ENCODE peak calls at places on chromosomes 3 and 15, in seven cellular contexts. N is cardiac muscle cell, Y is transverse colon, K is psoas muscle, F is AG04450, E is PC-3, Z is neural progenitor cell. J is an unnamed sample.

GRCh38 chr15:99755692-99756409 is 22.6 kb upstream of the LYSMD4 start:
- DNase-seq in K (peak), N (peak), F (peak), Z (peak), E (peak), Y (peak), J (no peak)

GRCh38 chr3:49699281-49699723 is 9.9 kb downstream of the RNF123 start:
- DNase-seq in F (no peak), K (no peak), Z (no peak), N (no peak), Y (no peak), E (no peak), J (no peak)

GRCh38 chr3:141746962-141747361 is 8.9 kb downstream of the RNF7 start:
- DNase-seq in N (no peak), Z (no peak), Y (no peak), F (no peak), K (no peak), E (no peak), J (no peak)

GRCh38 chr3:178439504-178439903 is 96.7 kb upstream of the KCNMB2 start:
- DNase-seq in N (peak), K (no peak), E (peak), Z (peak), Y (no peak), F (peak), J (no peak)

GRCh38 chr3:110881069-110881468 is 190.5 kb upstream of the NECTIN3 start:
- DNase-seq in Y (peak), N (peak), Z (peak), K (no peak), E (peak), F (peak), J (peak)

GRCh38 chr15:85316244-85316934 is 64.0 kb upstream of the AKAP13 start:
- DNase-seq in N (no peak), Y (no peak), E (peak), K (no peak), Z (peak), F (no peak), J (no peak)

GRCh38 chr15:58520464-58520863 is 88.7 kb downstream of the LIPC start:
- DNase-seq in E (no peak), Z (no peak), F (no peak), N (no peak), K (no peak), Y (no peak), J (no peak)

GRCh38 chr3:62922326-62922725 is 47.1 kb upstream of the CADPS start:
- DNase-seq in K (no peak), F (no peak), Y (no peak), E (peak), N (peak), Z (no peak), J (no peak)

GRCh38 chr15:72271895-72272212 is 500 bp downstream of the PARP6 start:
- DNase-seq in Z (peak), Y (no peak), K (no peak), F (no peak), E (no peak), N (peak), J (no peak)

GRCh38 chr3:76514836-76515235 is 525.1 kb upstream of the ROBO2 start:
- DNase-seq in E (no peak), F (no peak), Z (no peak), K (no peak), N (no peak), Y (no peak), J (no peak)

GRCh38 chr15:97745481-97746071 is 214.9 kb upstream of the ARRDC4 start:
- DNase-seq in F (no peak), Z (peak), Y (peak), E (peak), K (no peak), N (peak), J (no peak)

GRCh38 chr3:120743556-120744195 is 1.1 kb downstream of the GTF2E1 start:
- DNase-seq in K (no peak), E (peak), Y (no peak), F (no peak), N (peak), Z (no peak), J (no peak)

GRCh38 chr3:101414121-101414520 is 93.7 kb upstream of the IMPG2 start:
- DNase-seq in F (no peak), Z (no peak), N (no peak), E (no peak), K (no peak), Y (no peak), J (no peak)

GRCh38 chr3:126746395-126747177 is 42.5 kb downstream of the CHCHD6 start:
- DNase-seq in E (peak), N (peak), Z (no peak), F (no peak), K (no peak), Y (no peak), J (peak)

GRCh38 chr15:64732156-64732860 is 43.1 kb downstream of the RBPMS2 start:
- DNase-seq in N (no peak), E (no peak), K (no peak), Z (no peak), F (no peak), Y (no peak), J (no peak)

GRCh38 chr3:12662593-12663310 is 1.2 kb downstream of the RAF1 start:
- DNase-seq in F (no peak), Y (peak), Z (peak), E (peak), K (peak), N (peak), J (peak)

GRCh38 chr15:33215941-33216872 is 21.7 kb upstream of the FMN1 start:
- DNase-seq in Y (no peak), E (peak), N (peak), K (no peak), Z (peak), F (no peak), J (no peak)

GRCh38 chr3:174242311-174243041 is 616.7 kb upstream of the NAALADL2 start:
- DNase-seq in E (no peak), N (no peak), Y (no peak), F (no peak), Z (no peak), K (no peak), J (no peak)

GRCh38 chr3:124217542-124217941 is 225.6 kb upstream of the ROPN1 start:
- DNase-seq in K (peak), Z (peak), Y (peak), N (peak), F (peak), E (peak), J (peak)

GRCh38 chr3:13496879-13497278 is 16.8 kb downstream of the HDAC11 start:
- DNase-seq in F (no peak), E (no peak), N (no peak), K (no peak), Y (no peak), Z (no peak), J (no peak)

GRCh38 chr3:98013428-98014349 is 21.4 kb downstream of the GABRR3 start:
- DNase-seq in F (no peak), K (no peak), Y (no peak), E (peak), Z (no peak), N (peak), J (no peak)

GRCh38 chr15:52735231-52736089 is 54.7 kb downstream of the ONECUT1 start:
- DNase-seq in N (peak), Y (peak), K (no peak), Z (peak), E (peak), F (peak), J (no peak)

GRCh38 chr3:16456784-16457415 is 56.6 kb downstream of the RFTN1 start:
- DNase-seq in F (peak), K (no peak), N (peak), E (peak), Y (peak), Z (no peak), J (no peak)

GRCh38 chr3:105791919-105792786 is 76.7 kb downstream of the CBLB start:
- DNase-seq in N (peak), K (peak), Z (no peak), F (peak), Y (peak), E (no peak), J (peak)

GRCh38 chr15:64429448-64429847 is 30.9 kb upstream of the ZNF609 start:
- DNase-seq in Y (no peak), N (no peak), E (no peak), F (no peak), Z (no peak), K (no peak), J (no peak)

GRCh38 chr15:62107561-62108110 is 40.9 kb downstream of the C2CD4A start:
- DNase-seq in F (no peak), Z (no peak), K (no peak), E (no peak), Y (no peak), N (peak), J (no peak)

GRCh38 chr15:95684693-95685115 is 645.8 kb upstream of the NR2F2 start:
- DNase-seq in K (no peak), E (peak), F (peak), Y (no peak), N (peak), Z (no peak), J (no peak)

GRCh38 chr15:77021803-77022381 is 27.0 kb downstream of the PSTPIP1 start:
- DNase-seq in E (peak), K (no peak), N (peak), Y (no peak), F (no peak), Z (no peak), J (no peak)

GRCh38 chr15:95953032-95953431 is 377.5 kb upstream of the NR2F2 start:
- DNase-seq in Y (no peak), E (no peak), K (no peak), Z (no peak), N (no peak), F (no peak), J (no peak)

GRCh38 chr3:149417727-149418126 is 40.3 kb upstream of the TM4SF1 start:
- DNase-seq in N (no peak), Y (no peak), K (no peak), F (no peak), Z (no peak), E (no peak), J (no peak)

GRCh38 chr3:10816019-10816862 is at the start of gene SLC6A11:
- DNase-seq in E (peak), Y (no peak), K (no peak), F (no peak), N (peak), Z (peak), J (no peak)
- H3K4me3 ChIP-seq in E (peak), Y (no peak), K (peak), F (no peak), N (peak), Z (peak), J (peak)

GRCh38 chr3:194130211-194130610 is 5.7 kb upstream of the HES1 start:
- DNase-seq in E (no peak), F (no peak), Y (no peak), N (no peak), Z (no peak), K (no peak), J (no peak)

GRCh38 chr3:194129581-194130133 is 6.3 kb upstream of the HES1 start:
- DNase-seq in Z (peak), K (peak), E (no peak), F (no peak), Y (peak), N (peak), J (peak)

GRCh38 chr3:194132465-194133358 is 3.2 kb upstream of the HES1 start:
- DNase-seq in N (peak), K (no peak), E (peak), Y (no peak), F (no peak), Z (peak), J (no peak)

GRCh38 chr3:194128202-194128907 is 7.6 kb upstream of the HES1 start:
- DNase-seq in Z (no peak), K (no peak), Y (no peak), E (no peak), F (no peak), N (peak), J (no peak)

DNA sequence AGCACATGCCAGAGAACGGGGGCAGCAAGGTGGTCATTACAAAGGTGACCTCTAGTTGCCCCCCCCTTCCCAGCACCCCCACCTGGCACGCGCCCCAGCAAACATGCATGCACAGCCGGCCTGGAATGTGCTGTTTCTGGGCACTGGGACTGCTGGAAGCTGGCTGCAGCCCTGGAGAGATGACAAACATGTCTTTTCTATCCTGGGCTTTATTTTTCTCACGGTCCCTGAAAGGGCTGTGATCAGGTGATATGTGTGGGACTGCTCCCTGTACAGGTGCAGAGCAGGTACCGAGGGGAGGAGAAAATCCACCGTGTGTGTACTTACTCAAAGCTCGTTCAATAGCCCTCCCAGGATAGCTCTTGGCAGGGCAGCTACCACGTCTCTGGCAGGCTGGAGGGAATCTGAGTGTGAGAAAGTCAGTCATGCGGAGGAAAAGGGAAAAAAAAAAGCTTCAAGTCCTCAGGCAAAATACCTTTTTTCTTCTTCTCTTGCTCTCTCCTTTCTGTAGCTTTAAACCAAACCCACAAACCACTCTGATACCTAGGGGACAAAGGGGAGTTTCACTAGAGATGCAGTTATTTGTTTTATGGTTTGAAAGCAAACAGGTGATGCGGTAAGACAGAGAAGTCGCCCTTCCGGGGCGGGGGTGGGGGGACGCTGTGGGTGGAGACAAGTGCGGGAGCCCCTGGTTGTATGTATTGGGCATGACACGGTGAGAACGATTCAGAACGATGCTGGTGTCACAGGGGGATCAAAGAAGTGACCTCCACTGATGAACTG is 5.0 kb upstream of the HES1 start:
- DNase-seq in Y (peak), F (no peak), Z (peak), K (peak), E (peak), N (peak), J (no peak)
- H3K27ac ChIP-seq in Y (peak), F (no peak), Z (no peak), K (no peak), E (peak), N (no peak), J (no peak)

DNA sequence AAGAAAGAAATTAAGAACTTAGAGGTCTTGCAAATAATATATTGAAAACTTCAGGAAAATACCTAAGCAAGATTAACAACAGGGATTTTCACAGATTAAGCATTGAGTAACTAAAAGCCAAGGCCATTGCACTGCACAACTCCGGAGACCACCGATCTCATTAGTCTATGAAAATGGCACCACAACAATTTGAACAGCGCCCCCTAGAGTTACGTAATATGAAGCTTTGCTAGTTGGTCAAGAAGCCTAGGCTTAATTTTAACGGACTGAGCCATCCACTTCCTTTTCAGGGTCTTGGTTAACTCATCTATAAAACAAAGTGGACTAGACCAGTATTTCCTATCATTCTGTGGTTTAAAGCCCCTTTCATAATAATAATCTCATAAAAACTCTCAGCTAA is 24.8 kb downstream of the TMEM212 start:
- DNase-seq in F (no peak), Y (no peak), E (peak), K (no peak), Z (peak), N (no peak), J (no peak)
- TF ChIP-seq CTCF in F (peak), Y (no peak), E (peak), K (no peak), Z (peak), N (peak), J (peak)

DNA sequence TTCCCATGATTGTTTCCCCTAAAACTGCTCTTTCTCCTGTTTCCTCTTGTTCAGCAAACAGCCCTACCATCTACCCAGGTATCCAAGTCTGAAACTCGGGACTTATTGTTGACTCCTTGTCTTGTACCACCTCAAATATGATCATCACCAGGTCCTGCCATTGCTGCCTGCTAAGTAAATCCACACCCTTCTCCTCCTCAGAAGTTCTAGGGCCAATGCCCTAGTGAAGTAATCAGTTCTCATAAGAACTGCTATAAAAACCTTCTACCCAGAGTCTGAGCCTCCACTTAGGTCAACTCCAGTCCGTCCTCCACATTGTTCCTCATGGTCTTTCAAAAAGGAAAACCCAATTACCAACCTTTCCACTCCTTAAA is 77.0 kb upstream of the IL12A start:
- DNase-seq in F (no peak), Y (no peak), K (no peak), E (no peak), Z (no peak), N (no peak), J (no peak)
- H3K4me3 ChIP-seq in F (no peak), Y (no peak), K (peak), E (no peak), Z (no peak), N (no peak), J (peak)

GRCh38 chr15:41017051-41017735 is 63.9 kb downstream of the CHAC1 start:
- DNase-seq in K (no peak), E (no peak), Z (no peak), N (peak), F (no peak), Y (no peak), J (no peak)
- H3K27ac ChIP-seq in K (no peak), E (no peak), Z (no peak), N (no peak), F (no peak), Y (no peak), J (peak)

J was measured in left ventricle myocardium inferior.